ENCODE peak calls at places on chromosome 5, in ten cellular contexts. P is iPS DF 6.9; Q is ureter; T is activated CD4-positive, alpha-beta T cell treated with anti-CD3 and anti-CD28 coated beads for 36 hours; O is C1 segment of cervical spinal cord; X is AML-193; F is stomach; Y is GM23248; W is chondrocyte; C is stimulated activated CD8-positive, alpha-beta memory T cell treated with anti-CD3 and anti-CD28 coated beads, Interleukin-12 subunit alpha, Interleukin-12 subunit beta, amount 100 ng/mL, for 4 hours. L is an unnamed sample.

GRCh38 chr5:10503997-10504761 is 59.7 kb upstream of the ANKRD33B start:
- DNase-seq in X (no peak), P (no peak), C (no peak), Y (no peak), Q (no peak), W (peak), T (no peak), O (no peak), F (no peak), L (peak)

GRCh38 chr5:148961261-148962199 is 101.3 kb downstream of the SH3TC2 start:
- DNase-seq in W (no peak), Y (peak), F (no peak), T (no peak), Q (no peak), X (no peak), P (no peak), O (no peak), C (no peak), L (no peak)

GRCh38 chr5:145902421-145902820 is 29.6 kb upstream of the GRXCR2 start:
- DNase-seq in T (no peak), C (no peak), Y (no peak), O (no peak), W (no peak), F (no peak), X (no peak), P (no peak), Q (no peak), L (no peak)

GRCh38 chr5:176716320-176716719 is 69.0 kb downstream of the TSPAN17 start:
- DNase-seq in W (no peak), X (no peak), C (no peak), P (no peak), O (no peak), T (no peak), Y (peak), Q (no peak), F (no peak), L (no peak)

GRCh38 chr5:67268233-67269011 is 71.8 kb upstream of the CD180 start:
- DNase-seq in F (peak), W (no peak), X (no peak), T (no peak), O (peak), Y (peak), P (no peak), C (no peak), Q (peak), L (no peak)

GRCh38 chr5:132426525-132427138 is 57.1 kb downstream of the SLC22A5 start:
- DNase-seq in O (no peak), F (peak), T (peak), P (no peak), X (peak), Q (peak), Y (peak), C (peak), W (no peak), L (peak)

GRCh38 chr5:128674837-128675446 is 136.9 kb upstream of the FBN2 start:
- DNase-seq in T (peak), X (peak), C (no peak), P (peak), O (no peak), Y (peak), F (peak), Q (no peak), W (no peak), L (no peak)

GRCh38 chr5:124960266-124960665 is 213.8 kb upstream of the ZNF608 start:
- DNase-seq in Q (no peak), C (no peak), X (no peak), F (no peak), O (no peak), W (no peak), Y (no peak), T (no peak), P (no peak), L (no peak)

GRCh38 chr5:1666812-1667588 is 132.6 kb downstream of the MRPL36 start:
- DNase-seq in W (no peak), X (no peak), Q (no peak), T (peak), C (no peak), F (peak), Y (peak), P (no peak), O (no peak), L (no peak)

GRCh38 chr5:150999704-151000452 is 20.5 kb upstream of the GPX3 start:
- DNase-seq in X (no peak), Q (peak), W (no peak), F (peak), P (no peak), C (no peak), Y (no peak), O (no peak), T (no peak), L (no peak)

GRCh38 chr5:173604141-173604540 is 12.3 kb downstream of the BOD1 start:
- DNase-seq in P (no peak), O (no peak), T (no peak), C (no peak), F (no peak), X (no peak), Y (no peak), W (no peak), Q (no peak), L (no peak)

GRCh38 chr5:147892696-147893296 is 13.5 kb downstream of the C5orf46 start:
- DNase-seq in F (peak), W (no peak), X (no peak), P (no peak), C (no peak), Q (no peak), O (no peak), T (no peak), Y (no peak), L (no peak)

GRCh38 chr5:6631441-6631840 is 1.4 kb downstream of the NSUN2 start:
- DNase-seq in O (no peak), F (no peak), Y (peak), C (no peak), T (no peak), Q (no peak), W (no peak), P (no peak), X (peak), L (no peak)

GRCh38 chr5:126108505-126108904 is 314.7 kb upstream of the GRAMD2B start:
- DNase-seq in X (no peak), Q (no peak), W (no peak), C (no peak), Y (no peak), O (no peak), T (no peak), P (no peak), F (no peak), L (no peak)

GRCh38 chr5:82422001-82422740 is 144.0 kb upstream of the RPS23 start:
- DNase-seq in Y (no peak), W (no peak), T (no peak), Q (no peak), F (no peak), P (no peak), C (no peak), X (no peak), O (no peak), L (no peak)

GRCh38 chr5:169628891-169629290 is 8.2 kb upstream of the DOCK2 start:
- DNase-seq in C (no peak), O (no peak), T (no peak), W (no peak), Q (no peak), X (no peak), Y (peak), P (no peak), F (no peak), L (no peak)

GRCh38 chr5:69444127-69444754 is 29.3 kb downstream of the MARVELD2 start:
- DNase-seq in X (no peak), F (peak), C (no peak), O (no peak), Q (no peak), T (no peak), Y (no peak), P (no peak), W (no peak), L (no peak)

GRCh38 chr5:36272136-36272665 is 29.5 kb downstream of the RANBP3L start:
- DNase-seq in P (no peak), T (no peak), X (no peak), C (no peak), F (no peak), Q (no peak), O (no peak), W (no peak), Y (peak), L (no peak)

GRCh38 chr5:32506809-32507208 is 62.3 kb upstream of the ZFR start:
- DNase-seq in F (no peak), C (no peak), W (no peak), Q (no peak), T (no peak), O (no peak), P (no peak), X (no peak), Y (peak), L (no peak)

L was measured in spleen.